ENCODE peak calls at places on chromosomes 1 and 21, in seven cellular contexts. E is activated naive CD8-positive, alpha-beta T cell treated with anti-CD3 and anti-CD28 coated beads for 36 hours; Q is hepatic stellate cell; H is stimulated activated CD4-positive, alpha-beta T cell treated with anti-CD3 and anti-CD28 coated beads, Interleukin-12 subunit alpha, Interleukin-12 subunit beta, amount 100 ng/mL, for 4 hours; L is RPMI7951; X is bronchial epithelial cell; S is body of pancreas. K is an unnamed sample.

GRCh38 chr1:5617179-5618015 is 374.8 kb downstream of the NPHP4 start:
- DNase-seq in H (no peak), X (no peak), L (no peak), Q (no peak), E (no peak), S (no peak), K (no peak)

GRCh38 chr1:32291145-32291707 is 657 bp upstream of the HDAC1 start:
- DNase-seq in X (peak; percentile 89), L (peak; percentile 69), E (no peak), H (no peak), Q (peak; percentile 67), S (no peak), K (no peak)

GRCh38 chr21:41519806-41520559 is 12.0 kb upstream of the TMPRSS2 start:
- DNase-seq in X (no peak), S (no peak), L (no peak), Q (no peak), E (no peak), H (no peak), K (no peak)

GRCh38 chr1:23214640-23215039 is 2.7 kb downstream of the HTR1D start:
- DNase-seq in E (no peak), H (no peak), X (peak; percentile 39), L (peak; percentile 26), Q (no peak), S (no peak), K (no peak)

GRCh38 chr1:200795151-200795550 is 56.5 kb downstream of the CAMSAP2 start:
- DNase-seq in X (peak; percentile 18), Q (no peak), H (no peak), E (no peak), S (no peak), L (peak; percentile 2), K (no peak)

GRCh38 chr1:91900538-91900937 is 14.6 kb upstream of the TGFBR3 start:
- DNase-seq in E (no peak), L (peak; percentile 87), Q (peak; percentile 54), H (no peak), X (peak; percentile 96), S (no peak), K (no peak)

GRCh38 chr21:45532826-45533730 is 9.2 kb downstream of the SLC19A1 start:
- DNase-seq in H (no peak), X (no peak), E (no peak), L (no peak), Q (no peak), S (no peak), K (no peak)

GRCh38 chr21:43712268-43712942 is 6.5 kb upstream of the PDXK start:
- DNase-seq in X (peak; percentile 90), S (peak; percentile 56), E (no peak), H (no peak), Q (no peak), L (peak; percentile 9), K (no peak)

GRCh38 chr1:215971793-215972441 is 404.8 kb downstream of the KCTD3 start:
- DNase-seq in H (no peak), L (no peak), S (no peak), Q (no peak), E (no peak), X (no peak), K (no peak)

GRCh38 chr21:28538987-28539622 is 453.6 kb downstream of the LTN1 start:
- DNase-seq in X (peak; percentile 68), S (no peak), L (peak; percentile 6), H (no peak), E (no peak), Q (no peak), K (no peak)

GRCh38 chr1:185670187-185670627 is 64.0 kb upstream of the HMCN1 start:
- DNase-seq in L (peak; percentile 39), H (peak; percentile 10), X (peak; percentile 64), Q (peak; percentile 18), E (peak; percentile 29), S (peak; percentile 33), K (peak; percentile 79)

GRCh38 chr21:38486705-38487104 is 11.6 kb downstream of the ERG start:
- DNase-seq in S (no peak), H (no peak), X (peak; percentile 53), L (no peak), E (no peak), Q (no peak), K (no peak)

GRCh38 chr1:216953495-216953894 is 230.3 kb upstream of the ESRRG start:
- DNase-seq in H (no peak), X (no peak), S (no peak), Q (no peak), E (no peak), L (no peak), K (no peak)

GRCh38 chr1:226846801-226847200 is 23.6 kb upstream of the PSEN2 start:
- DNase-seq in S (no peak), Q (no peak), L (peak; percentile 84), X (peak; percentile 56), H (no peak), E (no peak), K (no peak)

GRCh38 chr21:36750579-36750959 is 51.7 kb downstream of the SIM2 start:
- DNase-seq in L (no peak), X (no peak), Q (no peak), E (no peak), S (no peak), H (no peak), K (no peak)

GRCh38 chr1:25128168-25128621 is 104.1 kb downstream of the SYF2 start:
- DNase-seq in E (no peak), X (no peak), H (no peak), S (no peak), L (no peak), Q (peak; percentile 22), K (peak; percentile 17)

GRCh38 chr1:162660598-162660997 is 28.3 kb downstream of the DDR2 start:
- DNase-seq in L (no peak), Q (no peak), S (no peak), E (no peak), H (no peak), X (no peak), K (no peak)

GRCh38 chr1:151619489-151620093 is 7.7 kb downstream of the SNX27 start:
- DNase-seq in S (no peak), E (no peak), X (peak; percentile 63), H (no peak), L (no peak), Q (peak; percentile 32), K (no peak)

GRCh38 chr1:246567258-246568235 is 1.3 kb downstream of the CNST start:
- DNase-seq in E (no peak), X (peak; percentile 70), L (peak; percentile 64), S (no peak), Q (peak; percentile 63), H (no peak), K (peak; percentile 26)

GRCh38 chr1:43147625-43148319 is 24.3 kb downstream of the EBNA1BP2 start:
- DNase-seq in H (peak; percentile 25), L (peak; percentile 12), X (peak; percentile 54), E (peak; percentile 53), S (peak; percentile 85), Q (peak; percentile 37), K (peak; percentile 61)

GRCh38 chr1:114081145-114082046 is 72.3 kb downstream of the SYT6 start:
- DNase-seq in Q (no peak), H (no peak), L (no peak), E (no peak), S (no peak), X (no peak), K (no peak)

GRCh38 chr1:201898992-201899391 is 10.3 kb downstream of the SHISA4 start:
- DNase-seq in L (no peak), E (no peak), S (no peak), H (no peak), Q (no peak), X (no peak), K (no peak)

GRCh38 chr1:218711021-218711420 is 365.9 kb downstream of the TGFB2 start:
- DNase-seq in E (no peak), L (no peak), S (no peak), Q (no peak), H (no peak), X (peak; percentile 55), K (no peak)

GRCh38 chr1:212791261-212791675 is 309 bp downstream of the NSL1 start:
- DNase-seq in H (no peak), E (no peak), L (peak; percentile 69), Q (peak; percentile 81), X (peak; percentile 70), S (no peak), K (no peak)

GRCh38 chr21:14699433-14700410 is 153.6 kb upstream of the SAMSN1 start:
- DNase-seq in S (peak; percentile 41), L (no peak), X (peak; percentile 78), H (no peak), Q (no peak), E (no peak), K (no peak)

GRCh38 chr1:230340778-230341546 is 85.2 kb downstream of the PGBD5 start:
- DNase-seq in S (no peak), H (no peak), Q (no peak), L (no peak), X (no peak), E (no peak), K (no peak)

GRCh38 chr1:94084085-94084484 is 36.9 kb downstream of the ABCA4 start:
- DNase-seq in H (no peak), Q (no peak), E (no peak), L (no peak), S (no peak), X (no peak), K (no peak)

GRCh38 chr1:92992066-92992465 is 30.8 kb upstream of the DIPK1A start:
- DNase-seq in L (no peak), Q (no peak), S (no peak), H (no peak), E (no peak), X (no peak), K (no peak)

GRCh38 chr1:44072204-44072603 is 40.9 kb upstream of the SLC6A9 start:
- DNase-seq in E (no peak), S (no peak), Q (peak; percentile 69), L (peak; percentile 96), X (peak; percentile 86), H (no peak), K (peak; percentile 39)

GRCh38 chr1:7785108-7785507 is 1.0 kb downstream of the PER3 start:
- DNase-seq in E (no peak), X (no peak), Q (no peak), S (no peak), H (no peak), L (no peak), K (no peak)

GRCh38 chr21:42010507-42011493 is 640 bp upstream of the ZBTB21 start:
- DNase-seq in H (peak; percentile 25), S (peak; percentile 29), X (no peak), L (peak; percentile 20), Q (peak; percentile 20), E (peak; percentile 50), K (peak; percentile 27)

GRCh38 chr1:61742620-61743431 is 546 bp downstream of the PATJ start:
- DNase-seq in X (peak; percentile 30), Q (peak; percentile 52), S (peak; percentile 35), E (no peak), L (peak; percentile 76), H (no peak), K (no peak)

GRCh38 chr1:62321438-62321837 is 2.2 kb upstream of the KANK4 start:
- DNase-seq in X (peak; percentile 99), E (no peak), Q (peak; percentile 50), S (no peak), H (no peak), L (peak; percentile 89), K (no peak)

GRCh38 chr1:28139033-28139712 is 37.3 kb downstream of the PTAFR start:
- DNase-seq in X (peak; percentile 75), Q (no peak), L (peak; percentile 36), E (no peak), S (no peak), H (no peak), K (no peak)

GRCh38 chr1:54934869-54935268 is 45.6 kb upstream of the TMEM61 start:
- DNase-seq in Q (peak; percentile 62), S (no peak), H (no peak), L (peak; percentile 84), E (no peak), X (peak; percentile 83), K (no peak)

GRCh38 chr1:68132426-68133130 is 82.2 kb upstream of the DIRAS3 start:
- DNase-seq in X (no peak), E (no peak), Q (no peak), L (no peak), S (no peak), H (no peak), K (no peak)

GRCh38 chr1:232344791-232345399 is 285.0 kb downstream of the SIPA1L2 start:
- DNase-seq in Q (no peak), S (no peak), X (peak; percentile 81), E (no peak), H (no peak), L (peak; percentile 28), K (no peak)